ENCODE peak calls at places on chromosomes 16 and 17, in eight cellular contexts. L is activated T-cell treated with anti-CD3 and anti-CD28 coated beads for 1 hour; G is activated T-helper 2 cell treated with anti-CD3 and anti-CD28 coated beads, Interferon-gamma antibody, Interleukin-2, Interleukin-4, amounts not matched to agents 10 μg/mL and 5 μg/mL and 100 μg/mL, durations not matched to agents 14 hours and 24 hours and 36 hours; D is CD8-positive, alpha-beta T cell; A is NCI-H510A; W is nucleus accumbens; F is neuronal stem cell; C is LHCN-M2. K is an unnamed sample.

GRCh38 chr17:75654176-75654575 is 12.8 kb downstream of the RECQL5 start:
- DNase-seq in F (no peak), D (no peak), G (no peak), C (peak), A (no peak), W (no peak), L (no peak), K (peak)

GRCh38 chr17:5931611-5932010 is 138.6 kb upstream of the WSCD1 start:
- DNase-seq in C (no peak), W (no peak), L (no peak), F (no peak), G (no peak), D (no peak), A (no peak), K (no peak)

GRCh38 chr17:48630925-48631692 is 5.0 kb upstream of the HOXB9 start:
- DNase-seq in W (no peak), F (no peak), A (no peak), C (no peak), D (no peak), G (no peak), L (no peak), K (no peak)

GRCh38 chr17:79667121-79667715 is 56.4 kb upstream of the RBFOX3 start:
- DNase-seq in L (no peak), G (no peak), W (no peak), A (no peak), C (no peak), F (no peak), D (no peak), K (no peak)

GRCh38 chr17:40617678-40618240 is 29.9 kb downstream of the SMARCE1 start:
- DNase-seq in A (no peak), G (no peak), W (no peak), L (no peak), C (no peak), D (no peak), F (no peak), K (no peak)

GRCh38 chr17:37607637-37608368 is 1.4 kb downstream of the SYNRG start:
- DNase-seq in L (peak), F (no peak), G (no peak), A (no peak), D (peak), C (no peak), W (no peak), K (no peak)

GRCh38 chr17:81194941-81195901 is 27.5 kb downstream of the CEP131 start:
- DNase-seq in C (no peak), L (no peak), G (no peak), F (no peak), D (no peak), A (no peak), W (no peak), K (no peak)

GRCh38 chr17:32484041-32484461 is 2.7 kb upstream of the CDK5R1 start:
- DNase-seq in A (no peak), C (no peak), D (no peak), G (no peak), L (no peak), F (no peak), W (no peak), K (no peak)

GRCh38 chr17:30823425-30823824 is 1.1 kb downstream of the CRLF3 start:
- DNase-seq in L (no peak), C (no peak), G (no peak), D (no peak), A (no peak), W (no peak), F (no peak), K (no peak)

GRCh38 chr17:77831497-77832179 is 126.9 kb upstream of the TNRC6C start:
- DNase-seq in D (no peak), L (no peak), C (peak), F (no peak), W (no peak), A (no peak), G (no peak), K (no peak)

GRCh38 chr17:30226878-30227277 is 8.6 kb downstream of the SLC6A4 start:
- DNase-seq in L (no peak), A (no peak), G (no peak), D (no peak), F (no peak), W (no peak), C (no peak), K (no peak)

GRCh38 chr17:39740357-39741111 is 2.8 kb downstream of the GRB7 start:
- DNase-seq in L (no peak), C (no peak), D (no peak), F (no peak), G (no peak), W (no peak), A (peak), K (no peak)

GRCh38 chr16:71526111-71526998 is at the start of gene CHST4:
- DNase-seq in G (no peak), C (peak), F (peak), L (no peak), A (peak), D (no peak), W (no peak), K (peak)

GRCh38 chr16:85436636-85437160 is 176.4 kb upstream of the GSE1 start:
- DNase-seq in W (no peak), F (no peak), L (no peak), A (no peak), D (no peak), G (no peak), C (no peak), K (no peak)

K was measured in myocyte.